ENCODE peak calls at places on chromosome 20, in four cellular contexts. One of them, this sample, is unnamed.

GRCh38 chr20:40265872-40266533 is 423.0 kb downstream of the MAFB start:
- DNase-seq in choroid plexus epithelial cell: peak
- DNase-seq in OCI-LY7: peak
- DNase-seq in GM23338: peak
- DNase-seq in this sample: no peak

GRCh38 chr20:48626226-48626937 is 201.4 kb downstream of the PREX1 start:
- DNase-seq in OCI-LY7: no peak
- DNase-seq in choroid plexus epithelial cell: peak
- DNase-seq in GM23338: no peak
- DNase-seq in this sample: peak

GRCh38 chr20:32966881-32967781 is 37.1 kb downstream of the SUN5 start:
- DNase-seq in GM23338: no peak
- DNase-seq in choroid plexus epithelial cell: no peak
- DNase-seq in OCI-LY7: no peak
- DNase-seq in this sample: no peak

GRCh38 chr20:61886721-61887658 is 178.7 kb downstream of the TAF4 start:
- DNase-seq in GM23338: peak
- DNase-seq in OCI-LY7: peak
- DNase-seq in choroid plexus epithelial cell: peak
- DNase-seq in this sample: peak

GRCh38 chr20:25344634-25345033 is 46.0 kb downstream of the ABHD12 start:
- DNase-seq in OCI-LY7: no peak
- DNase-seq in choroid plexus epithelial cell: no peak
- DNase-seq in GM23338: no peak
- DNase-seq in this sample: no peak

GRCh38 chr20:1813674-1814635 is 81.3 kb upstream of the SIRPA start:
- DNase-seq in OCI-LY7: no peak
- DNase-seq in GM23338: no peak
- DNase-seq in choroid plexus epithelial cell: no peak
- DNase-seq in this sample: no peak

GRCh38 chr20:59412896-59413295 is 112.5 kb downstream of the EDN3 start:
- DNase-seq in GM23338: peak
- DNase-seq in OCI-LY7: peak
- DNase-seq in choroid plexus epithelial cell: no peak
- DNase-seq in this sample: no peak

GRCh38 chr20:10225439-10226080 is 6.9 kb downstream of the SNAP25 start:
- DNase-seq in choroid plexus epithelial cell: no peak
- DNase-seq in OCI-LY7: peak
- DNase-seq in GM23338: peak
- DNase-seq in this sample: no peak

GRCh38 chr20:24586523-24586840 is 117.1 kb downstream of the SYNDIG1 start:
- DNase-seq in GM23338: no peak
- DNase-seq in choroid plexus epithelial cell: no peak
- DNase-seq in OCI-LY7: no peak
- DNase-seq in this sample: no peak

DNA sequence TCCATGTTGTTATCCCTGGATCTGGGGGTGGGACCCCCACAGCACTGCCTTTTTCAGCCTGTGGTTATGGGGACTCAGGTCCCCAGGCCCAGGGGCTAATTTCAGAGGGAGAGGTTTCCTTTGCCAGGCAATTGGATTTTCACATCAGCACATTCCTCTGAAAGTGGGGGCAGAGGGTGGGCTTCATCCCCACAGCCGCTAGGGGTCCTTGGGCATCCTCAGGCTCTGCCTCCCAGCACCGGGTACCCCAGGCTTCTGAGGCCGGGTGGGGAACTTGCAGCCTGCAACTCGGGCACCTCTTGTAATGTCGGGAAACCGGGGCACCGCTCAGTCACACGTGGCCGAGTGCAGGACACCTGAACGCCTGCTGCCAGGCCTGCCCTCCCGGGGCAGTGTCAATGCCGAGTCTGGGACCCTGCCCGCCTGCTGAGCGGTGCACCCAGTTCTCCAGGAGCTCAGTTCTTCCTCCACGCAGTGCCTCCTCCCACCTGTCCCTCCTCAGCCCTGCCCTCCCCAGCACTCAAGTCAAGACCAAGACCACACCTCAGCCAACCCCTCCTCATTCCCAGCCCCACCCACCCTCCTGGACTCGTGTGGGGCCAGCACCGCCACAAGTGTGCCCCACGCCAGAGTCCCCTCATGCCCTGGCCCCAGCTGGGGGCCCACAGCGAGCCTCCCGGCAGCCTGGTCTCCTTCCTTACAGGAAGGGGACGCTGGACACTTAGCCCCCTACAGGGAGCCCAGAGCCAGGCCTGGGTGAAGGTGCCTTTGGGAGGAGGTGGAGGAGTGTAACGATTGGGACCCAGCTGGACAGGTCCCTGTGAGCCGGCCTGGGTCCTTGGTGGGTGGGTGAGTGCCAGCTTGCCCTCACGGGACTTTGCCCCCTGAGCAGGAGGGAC is 8.8 kb upstream of the CHRNA4 start:
- DNase-seq in choroid plexus epithelial cell: no peak
- DNase-seq in GM23338: peak
- DNase-seq in OCI-LY7: no peak
- DNase-seq in this sample: no peak
- TF ChIP-seq CTCF in choroid plexus epithelial cell: no peak
- TF ChIP-seq CTCF in GM23338: peak
- TF ChIP-seq CTCF in OCI-LY7: peak
- TF ChIP-seq CTCF in this sample: no peak

DNA sequence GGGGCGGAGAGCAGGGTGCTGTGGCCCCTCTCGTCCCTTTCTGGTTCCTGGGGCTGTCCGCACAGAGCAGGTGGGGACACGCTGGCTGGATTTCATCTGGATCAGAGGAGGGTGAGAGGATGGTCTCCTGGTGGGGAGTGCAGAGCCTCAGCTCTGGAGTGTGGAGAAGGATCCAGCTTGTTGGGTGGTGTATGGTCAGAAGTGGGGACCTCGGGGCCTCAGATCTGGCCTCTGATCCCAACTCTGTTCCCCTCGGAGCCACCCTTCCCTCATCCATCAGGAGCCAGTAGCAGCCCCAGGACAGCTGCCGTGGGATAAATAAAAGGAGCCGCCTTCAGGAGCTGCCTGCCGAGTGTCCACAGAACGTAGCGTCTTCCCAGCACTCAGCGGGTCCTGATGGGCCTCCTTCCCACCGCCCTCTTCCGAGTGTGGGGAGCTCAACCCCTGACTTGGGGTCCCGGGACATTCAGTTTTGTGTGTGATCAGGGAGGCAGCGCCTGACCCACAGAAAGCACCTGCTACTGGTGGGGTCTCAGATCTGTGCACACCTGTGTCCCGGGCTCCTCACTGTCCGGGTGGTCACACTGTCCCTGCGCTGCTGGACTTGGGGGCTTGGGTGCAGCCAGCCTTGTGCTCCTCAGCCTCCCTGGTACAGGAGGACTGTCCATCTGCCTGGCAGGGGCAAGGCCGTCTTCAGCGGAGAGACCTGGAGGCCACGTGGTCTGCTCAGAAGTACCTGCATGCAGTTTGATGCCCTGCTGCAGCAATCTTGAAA is 25.4 kb upstream of the BHLHE23 start:
- DNase-seq in GM23338: peak
- DNase-seq in OCI-LY7: no peak
- DNase-seq in choroid plexus epithelial cell: no peak
- DNase-seq in this sample: no peak
- H3K4me3 ChIP-seq in GM23338: no peak
- H3K4me3 ChIP-seq in OCI-LY7: no peak
- H3K4me3 ChIP-seq in choroid plexus epithelial cell: no peak
- H3K4me3 ChIP-seq in this sample: no peak

GRCh38 chr20:20566523-20566922 is 145.9 kb downstream of the RALGAPA2 start:
- DNase-seq in choroid plexus epithelial cell: no peak
- DNase-seq in GM23338: no peak
- DNase-seq in OCI-LY7: no peak
- DNase-seq in this sample: no peak

GRCh38 chr20:20567712-20568111 is 144.7 kb downstream of the RALGAPA2 start:
- DNase-seq in GM23338: no peak
- DNase-seq in choroid plexus epithelial cell: no peak
- DNase-seq in OCI-LY7: no peak
- DNase-seq in this sample: no peak

GRCh38 chr20:20571068-20571780 is 141.2 kb downstream of the RALGAPA2 start:
- DNase-seq in choroid plexus epithelial cell: no peak
- DNase-seq in OCI-LY7: no peak
- DNase-seq in GM23338: no peak
- DNase-seq in this sample: no peak

GRCh38 chr20:20564279-20564678 is 148.2 kb downstream of the RALGAPA2 start:
- DNase-seq in choroid plexus epithelial cell: no peak
- DNase-seq in OCI-LY7: no peak
- DNase-seq in GM23338: no peak
- DNase-seq in this sample: no peak

GRCh38 chr20:20568604-20569205 is 143.7 kb downstream of the RALGAPA2 start:
- DNase-seq in GM23338: peak
- DNase-seq in choroid plexus epithelial cell: peak
- DNase-seq in OCI-LY7: peak
- DNase-seq in this sample: peak
- TF ChIP-seq CTCF in GM23338: peak
- TF ChIP-seq CTCF in choroid plexus epithelial cell: peak
- TF ChIP-seq CTCF in OCI-LY7: peak
- TF ChIP-seq CTCF in this sample: peak

GRCh38 chr20:2956480-2956879 is 83.2 kb downstream of the PTPRA start:
- DNase-seq in OCI-LY7: no peak
- DNase-seq in GM23338: no peak
- DNase-seq in choroid plexus epithelial cell: no peak
- DNase-seq in this sample: no peak
- H3K4me3 ChIP-seq in OCI-LY7: no peak
- H3K4me3 ChIP-seq in GM23338: no peak
- H3K4me3 ChIP-seq in choroid plexus epithelial cell: no peak
- H3K4me3 ChIP-seq in this sample: no peak

GRCh38 chr20:3175270-3175669 is 1.9 kb upstream of the LZTS3 start:
- DNase-seq in OCI-LY7: no peak
- DNase-seq in GM23338: no peak
- DNase-seq in choroid plexus epithelial cell: no peak
- DNase-seq in this sample: no peak

GRCh38 chr20:3172933-3173581 is at the start of gene LZTS3:
- DNase-seq in GM23338: peak
- DNase-seq in choroid plexus epithelial cell: peak
- DNase-seq in OCI-LY7: peak
- DNase-seq in this sample: peak

GRCh38 chr20:3172126-3172932 is 1.0 kb downstream of the LZTS3 start:
- DNase-seq in choroid plexus epithelial cell: no peak
- DNase-seq in OCI-LY7: no peak
- DNase-seq in GM23338: no peak
- DNase-seq in this sample: no peak

GRCh38 chr20:3174442-3175263 is 1.3 kb upstream of the LZTS3 start:
- DNase-seq in choroid plexus epithelial cell: peak
- DNase-seq in OCI-LY7: no peak
- DNase-seq in GM23338: peak
- DNase-seq in this sample: peak

DNA sequence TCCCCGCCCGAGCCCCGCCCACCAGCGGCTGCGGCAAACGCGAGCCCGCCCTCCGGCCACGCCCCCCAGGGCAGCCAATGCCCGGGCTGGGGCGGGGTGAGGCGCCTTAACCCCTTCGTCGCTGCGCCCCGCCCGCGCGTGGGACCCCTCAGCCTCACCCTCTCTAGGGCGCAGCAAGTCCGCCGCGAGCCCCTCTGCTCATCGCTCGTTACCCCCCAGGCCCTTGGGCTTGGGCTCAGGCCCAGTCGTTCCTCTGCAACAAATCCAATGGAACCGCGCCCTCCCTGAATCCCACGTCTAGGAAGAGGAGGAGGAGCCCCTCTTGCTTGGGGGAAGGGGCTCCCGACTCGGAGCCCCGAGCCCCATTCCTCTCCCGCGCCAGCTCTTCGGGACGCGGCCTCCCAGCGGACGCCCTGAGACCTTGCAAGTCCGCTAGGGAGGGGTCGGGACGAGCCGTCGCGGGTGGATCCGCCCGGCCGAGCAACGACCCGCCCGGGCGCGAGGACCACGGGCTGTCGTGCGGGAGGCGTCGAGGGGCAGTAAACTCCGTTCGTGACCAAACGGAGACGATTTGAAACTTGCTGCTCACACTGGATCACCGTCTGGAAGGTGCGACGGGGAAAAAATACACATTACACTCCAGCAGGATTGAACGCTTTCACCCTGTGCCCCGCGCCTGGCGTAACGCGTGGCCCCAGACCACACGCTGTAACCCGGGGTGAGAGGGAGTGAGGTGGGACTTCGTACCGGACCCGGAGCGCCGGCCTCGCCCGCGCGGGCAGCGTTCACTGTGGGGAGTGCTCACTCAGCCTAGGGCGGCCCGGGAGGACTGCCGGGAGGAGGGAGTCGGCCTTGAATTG is 463 bp upstream of the LZTS3 start:
- DNase-seq in GM23338: peak
- DNase-seq in OCI-LY7: peak
- DNase-seq in choroid plexus epithelial cell: peak
- DNase-seq in this sample: peak
- TF ChIP-seq CTCF in GM23338: no peak
- TF ChIP-seq CTCF in OCI-LY7: no peak
- TF ChIP-seq CTCF in choroid plexus epithelial cell: peak
- TF ChIP-seq CTCF in this sample: peak

GRCh38 chr20:45853484-45853883 is 3.7 kb downstream of the ACOT8 start:
- DNase-seq in OCI-LY7: no peak
- DNase-seq in GM23338: peak
- DNase-seq in choroid plexus epithelial cell: no peak
- DNase-seq in this sample: no peak
- H3K4me3 ChIP-seq in OCI-LY7: no peak
- H3K4me3 ChIP-seq in GM23338: peak
- H3K4me3 ChIP-seq in choroid plexus epithelial cell: no peak
- H3K4me3 ChIP-seq in this sample: no peak